ENCODE peak calls at places on chromosomes 4 and X, in five cellular contexts. K is A673, O is MM.1S, C is right cardiac atrium, G is cardiac muscle cell. N is an unnamed sample.

GRCh38 chr4:27000820-27001219 is 140.2 kb downstream of the STIM2 start:
- DNase-seq in K (no peak), O (peak; percentile 15), C (no peak), G (no peak), N (peak; percentile 15)

GRCh38 chrX:80747832-80748231 is 61.8 kb downstream of the BRWD3 start:
- DNase-seq in K (no peak), O (no peak), C (no peak), G (no peak), N (peak; percentile 46)

GRCh38 chrX:37453821-37454220 is 104.7 kb downstream of the PRRG1 start:
- DNase-seq in K (no peak), O (no peak), C (no peak), G (no peak), N (peak; percentile 8)

GRCh38 chrX:123607270-123607669 is 125.6 kb downstream of the THOC2 start:
- DNase-seq in K (no peak), O (no peak), C (no peak), G (no peak), N (no peak)

GRCh38 chr4:11426716-11427115 is 2.0 kb downstream of the HS3ST1 start:
- DNase-seq in K (no peak), O (no peak), C (no peak), G (peak; percentile 58), N (peak; percentile 23)

GRCh38 chr4:109334596-109335105 is 32.2 kb upstream of the COL25A1 start:
- DNase-seq in K (no peak), O (no peak), C (no peak), G (no peak), N (no peak)

GRCh38 chrX:49701948-49702347 is 6.2 kb upstream of the PAGE1 start:
- DNase-seq in K (no peak), O (no peak), C (no peak), G (no peak), N (no peak)

GRCh38 chrX:40008841-40009461 is 88.8 kb downstream of the BCOR start:
- DNase-seq in K (peak; percentile 30), O (no peak), C (peak; percentile 75), G (peak; percentile 41), N (no peak)

GRCh38 chr4:88522702-88523324 is 763 bp downstream of the PYURF start:
- DNase-seq in K (peak; percentile 21), O (peak; percentile 48), C (peak; percentile 83), G (peak; percentile 59), N (peak; percentile 52)

GRCh38 chr4:119130365-119131065 is 5.1 kb upstream of the MYOZ2 start:
- DNase-seq in K (no peak), O (no peak), C (no peak), G (peak; percentile 85), N (no peak)

GRCh38 chr4:140044314-140044991 is 109.5 kb downstream of the MAML3 start:
- DNase-seq in K (no peak), O (no peak), C (no peak), G (peak; percentile 29), N (no peak)

GRCh38 chrX:45952030-45952429 is 593.2 kb downstream of the ZNF674 start:
- DNase-seq in K (no peak), O (no peak), C (no peak), G (no peak), N (peak; percentile 59)

GRCh38 chr4:177574446-177574845 is 132.2 kb upstream of the AGA start:
- DNase-seq in K (no peak), O (no peak), C (no peak), G (peak; percentile 68), N (no peak)

GRCh38 chr4:188941524-188942109 is 802.4 kb downstream of the TRIML1 start:
- DNase-seq in K (peak; percentile 73), O (no peak), C (no peak), G (peak; percentile 46), N (peak; percentile 99)

GRCh38 chr4:72555377-72555831 is 13.6 kb downstream of the ADAMTS3 start:
- DNase-seq in K (no peak), O (no peak), C (no peak), G (no peak), N (no peak)

GRCh38 chr4:146957252-146957651 is 11.6 kb upstream of the TTC29 start:
- DNase-seq in K (peak; percentile 4), O (no peak), C (no peak), G (peak; percentile 13), N (peak; percentile 77)

GRCh38 chrX:16785247-16786138 is 773 bp upstream of the TXLNG start:
- DNase-seq in K (no peak), O (peak; percentile 11), C (peak; percentile 54), G (no peak), N (no peak)

GRCh38 chrX:24396236-24396929 is 35.9 kb downstream of the SUPT20HL1 start:
- DNase-seq in K (no peak), O (no peak), C (no peak), G (peak; percentile 77), N (peak; percentile 60)

GRCh38 chrX:82676386-82676785 is 831.7 kb upstream of the POU3F4 start:
- DNase-seq in K (no peak), O (no peak), C (no peak), G (no peak), N (no peak)

GRCh38 chr4:76572224-76572623 is 137.2 kb downstream of the SHROOM3 start:
- DNase-seq in K (no peak), O (no peak), C (no peak), G (no peak), N (no peak)

GRCh38 chrX:39682778-39683177 is 415.0 kb downstream of the BCOR start:
- DNase-seq in K (peak; percentile 36), O (no peak), C (no peak), G (no peak), N (no peak)

GRCh38 chr4:88087004-88087403 is 71.4 kb downstream of the ABCG2 start:
- DNase-seq in K (no peak), O (no peak), C (no peak), G (no peak), N (no peak)

GRCh38 chr4:4386296-4386735 is 586 bp upstream of the NSG1 start:
- DNase-seq in K (peak; percentile 46), O (no peak), C (peak; percentile 66), G (peak; percentile 37), N (peak; percentile 23)

GRCh38 chr4:7909966-7910720 is 29.5 kb downstream of the AFAP1 start:
- DNase-seq in K (no peak), O (no peak), C (no peak), G (peak; percentile 81), N (peak; percentile 68)

GRCh38 chrX:74557378-74557777 is 57.0 kb downstream of the RLIM start:
- DNase-seq in K (no peak), O (no peak), C (no peak), G (no peak), N (no peak)

GRCh38 chr4:98260047-98260578 is 1.1 kb upstream of the RAP1GDS1 start:
- DNase-seq in K (no peak), O (no peak), C (no peak), G (no peak), N (no peak)

DNA sequence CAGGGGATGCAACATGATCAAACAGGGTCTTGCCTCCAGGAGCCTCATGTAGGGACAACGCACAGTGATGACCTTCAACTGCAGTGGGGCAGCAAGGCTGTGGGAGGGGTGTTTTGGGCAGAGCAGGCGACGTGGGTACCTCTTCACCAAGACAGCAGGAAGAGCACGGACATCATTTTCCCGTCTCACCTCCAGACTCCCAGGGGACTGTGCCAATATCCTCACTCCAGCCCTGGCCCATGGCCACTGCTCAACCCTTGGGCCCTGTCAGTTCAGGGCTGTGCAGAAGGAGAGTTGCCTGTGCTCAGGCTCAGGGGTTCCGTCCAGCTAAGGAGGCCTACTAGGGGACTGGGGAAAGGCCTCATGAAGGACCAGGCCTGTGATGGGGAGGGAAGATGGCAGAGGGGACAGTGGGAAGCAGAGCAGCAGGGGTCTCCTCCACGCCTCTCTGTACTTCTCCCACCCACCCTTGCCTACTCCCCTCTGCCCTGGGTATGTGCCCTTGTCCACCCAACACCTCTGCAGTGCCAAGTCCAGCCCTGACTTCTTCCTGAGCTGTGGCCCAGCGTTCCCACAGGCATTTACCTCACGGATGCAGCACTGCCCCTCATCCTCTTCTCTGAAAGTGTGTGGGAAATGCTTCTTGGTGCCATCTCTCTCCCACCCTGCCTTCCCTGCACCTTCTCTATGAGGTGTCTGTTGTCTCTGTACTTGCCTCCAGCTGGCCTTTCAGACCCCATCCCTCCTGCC is 1.4 kb downstream of the IL9R start:
- DNase-seq in K (no peak), O (no peak), C (no peak), G (no peak), N (no peak)
- H3K4me1 ChIP-seq in K (no peaks in the 10 kb centered on the region), O (no peaks in the 10 kb centered on the region), C (no peaks in the 10 kb centered on the region), G (no peaks in the 10 kb centered on the region), N (peaks cover 19% of the 10 kb centered on the region)

DNA sequence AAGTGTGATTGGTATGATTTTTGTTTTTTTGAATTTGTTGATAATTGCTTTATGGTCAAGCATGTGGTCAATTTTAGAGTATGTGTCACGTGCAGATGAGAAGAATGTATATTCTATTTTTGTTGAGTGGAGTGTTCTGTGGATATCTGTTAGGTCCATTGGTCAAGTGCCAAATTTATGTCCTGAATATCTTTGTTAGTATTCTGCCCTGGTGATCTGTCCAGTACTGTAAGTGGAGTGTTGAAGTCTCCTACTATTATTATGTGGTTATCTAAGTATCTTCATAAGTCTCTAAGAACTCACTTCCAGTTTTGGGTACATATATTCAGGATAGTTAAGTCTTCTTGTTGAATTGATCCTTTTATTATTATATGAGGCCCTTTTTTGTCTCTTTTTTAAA is 372.9 kb upstream of the MAOA start:
- DNase-seq in K (no peak), O (no peak), C (no peak), G (no peak), N (no peak)
- H3K4me1 ChIP-seq in K (no peaks in the 10 kb centered on the region), O (peaks cover 7% of the 10 kb centered on the region), C (no peaks in the 10 kb centered on the region), G (no peaks in the 10 kb centered on the region), N (no peaks in the 10 kb centered on the region)

DNA sequence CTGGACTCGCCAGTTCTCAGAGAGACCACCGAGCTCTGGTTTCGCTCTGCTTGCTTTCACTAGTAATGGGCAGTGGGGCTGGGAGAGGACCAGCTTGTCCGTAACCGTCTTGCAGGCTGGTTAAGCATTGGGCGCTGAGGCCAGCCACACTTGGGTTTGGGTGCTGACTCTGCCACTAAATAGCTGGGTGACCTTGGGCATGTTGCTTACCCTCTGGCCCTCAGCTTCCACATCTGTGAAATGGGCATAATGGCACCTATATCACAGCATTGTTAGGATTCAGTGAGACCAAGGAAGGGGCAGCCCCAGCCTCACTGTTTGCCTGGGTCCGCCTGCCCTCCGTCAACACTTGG is 43.5 kb downstream of the EVC start:
- DNase-seq in K (no peak), O (no peak), C (no peak), G (no peak), N (no peak)
- H3K4me1 ChIP-seq in K (peaks cover 7% of the 10 kb centered on the region), O (no peaks in the 10 kb centered on the region), C (no peaks in the 10 kb centered on the region), G (no peaks in the 10 kb centered on the region), N (peaks cover 26% of the 10 kb centered on the region)

GRCh38 chr4:48334900-48335384 is 6.4 kb upstream of the SLAIN2 start:
- DNase-seq in K (no peak), O (no peak), C (no peak), G (peak; percentile 16), N (no peak)

GRCh38 chr4:48336471-48336870 is 4.9 kb upstream of the SLAIN2 start:
- DNase-seq in K (no peak), O (no peak), C (no peak), G (no peak), N (no peak)

GRCh38 chr4:48332661-48333060 is 8.7 kb upstream of the SLAIN2 start:
- DNase-seq in K (no peak), O (no peak), C (no peak), G (peak; percentile 54), N (no peak)

GRCh38 chr4:48333587-48333986 is 7.7 kb upstream of the SLAIN2 start:
- DNase-seq in K (no peak), O (no peak), C (no peak), G (no peak), N (peak; percentile 21)

DNA sequence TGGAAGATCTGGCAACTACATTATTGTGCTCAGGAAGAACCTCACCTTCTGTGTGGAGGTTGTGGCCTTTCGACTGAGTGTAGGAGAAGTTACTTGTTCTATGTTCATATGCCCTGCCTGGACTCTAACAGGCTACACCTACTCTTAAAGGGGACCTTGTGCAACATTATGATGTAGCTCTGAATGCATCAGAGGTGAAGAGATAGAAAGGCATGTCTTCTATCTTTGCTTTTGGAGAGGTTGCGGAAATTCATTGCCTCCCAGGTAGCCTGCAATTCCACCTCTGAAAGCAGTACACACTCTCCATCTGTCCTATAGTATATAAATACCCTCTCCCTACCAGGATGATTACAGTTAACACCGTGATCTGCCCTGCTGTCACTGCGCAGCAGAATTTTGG is 7.1 kb upstream of the SLAIN2 start:
- DNase-seq in K (no peak), O (no peak), C (no peak), G (no peak), N (no peak)
- H3K4me1 ChIP-seq in K (peaks cover 8% of the 10 kb centered on the region), O (peaks cover 13% of the 10 kb centered on the region), C (no peaks in the 10 kb centered on the region), G (no peaks in the 10 kb centered on the region), N (peaks cover 37% of the 10 kb centered on the region)

N was measured in mammary epithelial cell.